ENCODE peak calls at places on chromosome 19, in four cellular contexts. One of them, this sample, is unnamed.

GRCh38 chr19:56690668-56691067 is 19.1 kb upstream of the ZNF835 start:
- DNase-seq in mesenchymal stem cell: no peak
- DNase-seq in H9: no peak
- DNase-seq in IMR-90: no peak
- DNase-seq in this sample: no peak

GRCh38 chr19:18417250-18418033 is 1.8 kb upstream of the SSBP4 start:
- DNase-seq in mesenchymal stem cell: peak
- DNase-seq in IMR-90: peak
- DNase-seq in H9: peak
- DNase-seq in this sample: peak

GRCh38 chr19:48918801-48919247 is 14.7 kb upstream of the DHDH start:
- DNase-seq in H9: peak
- DNase-seq in IMR-90: no peak
- DNase-seq in mesenchymal stem cell: peak
- DNase-seq in this sample: peak

GRCh38 chr19:39671739-39672363 is 16.1 kb downstream of the LGALS16 start:
- DNase-seq in H9: peak
- DNase-seq in mesenchymal stem cell: peak
- DNase-seq in IMR-90: peak
- DNase-seq in this sample: peak

GRCh38 chr19:575527-576506 is 3.4 kb downstream of the BSG start:
- DNase-seq in mesenchymal stem cell: no peak
- DNase-seq in H9: no peak
- DNase-seq in IMR-90: peak
- DNase-seq in this sample: no peak

GRCh38 chr19:4692275-4693077 is 22.3 kb upstream of the MYDGF start:
- DNase-seq in IMR-90: no peak
- DNase-seq in H9: no peak
- DNase-seq in mesenchymal stem cell: no peak
- DNase-seq in this sample: no peak

GRCh38 chr19:46574533-46574932 is 26.6 kb upstream of the CALM3 start:
- DNase-seq in mesenchymal stem cell: no peak
- DNase-seq in IMR-90: no peak
- DNase-seq in H9: no peak
- DNase-seq in this sample: no peak

GRCh38 chr19:3801412-3802096 is 15.4 kb upstream of the MATK start:
- DNase-seq in IMR-90: no peak
- DNase-seq in mesenchymal stem cell: no peak
- DNase-seq in H9: peak
- DNase-seq in this sample: peak

GRCh38 chr19:47891923-47892666 is 6.0 kb upstream of the SULT2A1 start:
- DNase-seq in H9: peak
- DNase-seq in mesenchymal stem cell: peak
- DNase-seq in IMR-90: no peak
- DNase-seq in this sample: peak

GRCh38 chr19:21698215-21698614 is 69.2 kb downstream of the ZNF100 start:
- DNase-seq in mesenchymal stem cell: peak
- DNase-seq in IMR-90: peak
- DNase-seq in H9: no peak
- DNase-seq in this sample: peak

GRCh38 chr19:5336195-5336965 is 4.2 kb downstream of the PTPRS start:
- DNase-seq in H9: no peak
- DNase-seq in mesenchymal stem cell: no peak
- DNase-seq in IMR-90: no peak
- DNase-seq in this sample: no peak

GRCh38 chr19:16386619-16387240 is 62.1 kb downstream of the KLF2 start:
- DNase-seq in H9: peak
- DNase-seq in IMR-90: peak
- DNase-seq in mesenchymal stem cell: peak
- DNase-seq in this sample: peak

GRCh38 chr19:6440905-6441304 is 7.3 kb upstream of the SLC25A41 start:
- DNase-seq in mesenchymal stem cell: no peak
- DNase-seq in H9: no peak
- DNase-seq in IMR-90: no peak
- DNase-seq in this sample: no peak

GRCh38 chr19:54517483-54517882 is 14.9 kb downstream of the LAIR2 start:
- DNase-seq in mesenchymal stem cell: peak
- DNase-seq in H9: peak
- DNase-seq in IMR-90: peak
- DNase-seq in this sample: peak

GRCh38 chr19:41166888-41167804 is 25.9 kb upstream of the CYP2S1 start:
- DNase-seq in IMR-90: no peak
- DNase-seq in mesenchymal stem cell: no peak
- DNase-seq in H9: no peak
- DNase-seq in this sample: no peak

GRCh38 chr19:12770922-12771321 is 4.4 kb downstream of the HOOK2 start:
- DNase-seq in mesenchymal stem cell: no peak
- DNase-seq in H9: no peak
- DNase-seq in IMR-90: no peak
- DNase-seq in this sample: no peak

GRCh38 chr19:12767666-12768065 is 7.7 kb downstream of the HOOK2 start:
- DNase-seq in IMR-90: no peak
- DNase-seq in H9: no peak
- DNase-seq in mesenchymal stem cell: no peak
- DNase-seq in this sample: no peak

GRCh38 chr19:12772323-12772722 is 3.0 kb downstream of the HOOK2 start:
- DNase-seq in H9: no peak
- DNase-seq in IMR-90: no peak
- DNase-seq in mesenchymal stem cell: no peak
- DNase-seq in this sample: no peak

GRCh38 chr19:12767150-12767549 is 8.2 kb downstream of the HOOK2 start:
- DNase-seq in mesenchymal stem cell: no peak
- DNase-seq in H9: no peak
- DNase-seq in IMR-90: no peak
- DNase-seq in this sample: no peak

DNA sequence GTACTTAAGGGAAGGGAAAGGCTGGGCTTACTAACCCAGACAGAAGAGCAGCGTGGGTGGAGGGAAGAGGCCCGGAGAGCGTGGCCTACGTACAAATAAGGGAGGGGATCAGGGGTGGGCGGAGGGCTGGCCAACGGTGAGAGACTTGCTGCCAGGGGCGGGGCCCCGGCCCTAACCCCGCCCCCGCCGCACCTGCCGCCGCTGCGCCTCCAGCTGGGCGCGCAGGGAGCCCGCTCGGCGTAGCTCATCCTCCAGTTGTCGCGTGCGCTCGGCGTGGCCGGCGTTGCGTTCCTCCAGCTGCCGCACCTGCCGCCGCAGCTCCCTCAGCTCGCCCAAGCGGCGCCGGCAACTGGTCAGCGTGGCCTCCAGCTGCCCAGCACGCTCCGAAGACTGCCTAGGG is 5.7 kb downstream of the HOOK2 start:
- DNase-seq in IMR-90: no peak
- DNase-seq in mesenchymal stem cell: no peak
- DNase-seq in H9: peak
- DNase-seq in this sample: no peak
- H2BK5ac ChIP-seq in IMR-90: no peak
- H2BK5ac ChIP-seq in mesenchymal stem cell: no peak
- H2BK5ac ChIP-seq in H9: no peak
- H2BK5ac ChIP-seq in this sample: no peak

GRCh38 chr19:11059511-11060358 is 29.5 kb upstream of the LDLR start:
- DNase-seq in H9: no peak
- DNase-seq in IMR-90: no peak
- DNase-seq in mesenchymal stem cell: no peak
- DNase-seq in this sample: no peak

GRCh38 chr19:11064831-11065303 is 24.4 kb upstream of the LDLR start:
- DNase-seq in IMR-90: no peak
- DNase-seq in H9: no peak
- DNase-seq in mesenchymal stem cell: no peak
- DNase-seq in this sample: no peak

GRCh38 chr19:11058246-11059030 is 30.8 kb upstream of the LDLR start:
- DNase-seq in mesenchymal stem cell: no peak
- DNase-seq in IMR-90: no peak
- DNase-seq in H9: no peak
- DNase-seq in this sample: no peak

GRCh38 chr19:11063434-11063833 is 25.8 kb upstream of the LDLR start:
- DNase-seq in IMR-90: no peak
- DNase-seq in H9: no peak
- DNase-seq in mesenchymal stem cell: no peak
- DNase-seq in this sample: no peak

GRCh38 chr19:11061951-11062350 is 27.3 kb upstream of the LDLR start:
- DNase-seq in H9: no peak
- DNase-seq in IMR-90: no peak
- DNase-seq in mesenchymal stem cell: no peak
- DNase-seq in this sample: no peak
- H2BK5ac ChIP-seq in H9: no peak
- H2BK5ac ChIP-seq in IMR-90: no peak
- H2BK5ac ChIP-seq in mesenchymal stem cell: no peak
- H2BK5ac ChIP-seq in this sample: no peak

GRCh38 chr19:38252385-38252784 is 3.8 kb downstream of the PPP1R14A start:
- DNase-seq in mesenchymal stem cell: no peak
- DNase-seq in IMR-90: no peak
- DNase-seq in H9: no peak
- DNase-seq in this sample: no peak
- H2BK5ac ChIP-seq in mesenchymal stem cell: no peak
- H2BK5ac ChIP-seq in IMR-90: peak
- H2BK5ac ChIP-seq in H9: no peak
- H2BK5ac ChIP-seq in this sample: no peak

DNA sequence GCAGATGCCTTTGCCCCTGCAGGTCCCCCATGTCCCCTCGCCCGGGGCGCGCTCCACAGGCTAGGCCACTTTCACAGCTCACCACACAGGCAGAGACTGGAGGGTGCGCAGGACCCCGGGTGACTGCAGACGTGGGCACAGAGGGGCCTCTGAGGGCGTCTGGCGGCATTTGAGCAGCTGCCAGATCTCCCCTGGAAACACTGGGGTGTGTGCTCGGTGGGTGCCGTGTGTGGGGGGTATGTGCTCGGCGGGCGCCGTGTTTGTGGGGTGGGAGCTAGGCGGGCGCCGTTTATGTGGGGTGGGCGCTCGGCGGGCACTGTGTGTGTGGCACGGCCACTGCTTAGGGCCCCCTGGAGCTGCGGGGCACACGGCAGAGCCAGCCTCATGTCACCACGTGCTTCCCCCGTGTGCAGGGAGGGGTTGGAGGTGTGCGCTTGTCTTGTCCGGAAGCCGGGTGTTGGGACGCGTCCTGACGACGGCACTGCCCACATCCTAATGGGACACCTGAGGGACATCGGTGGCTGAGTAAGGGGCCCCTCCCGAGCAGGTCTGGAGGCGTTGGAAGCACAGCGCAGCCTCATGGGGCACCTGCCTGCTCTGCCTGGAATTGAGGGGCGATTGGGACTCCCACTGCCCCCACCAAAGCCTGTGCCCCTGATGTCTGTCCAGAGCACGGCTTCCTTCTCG is 16.7 kb downstream of the CSNK1G2 start:
- DNase-seq in H9: no peak
- DNase-seq in mesenchymal stem cell: no peak
- DNase-seq in IMR-90: no peak
- DNase-seq in this sample: no peak
- H2BK5ac ChIP-seq in H9: no peak
- H2BK5ac ChIP-seq in mesenchymal stem cell: no peak
- H2BK5ac ChIP-seq in IMR-90: no peak
- H2BK5ac ChIP-seq in this sample: peak